ENCODE peak calls at places on chromosome 15, in four cellular contexts. One of them, this sample, is unnamed.

GRCh38 chr15:69628256-69629093 is 175.9 kb downstream of the RPLP1 start:
- DNase-seq in NCI-H345: peak; percentile 25
- DNase-seq in activated CD8-positive, alpha-beta memory T cell treated with anti-CD3 and anti-CD28 coated beads for 48 hours: no peak
- DNase-seq in fibroblast of lung: no peak
- DNase-seq in this sample: no peak

GRCh38 chr15:100759698-100760356 is 119.8 kb upstream of the ALDH1A3 start:
- DNase-seq in NCI-H345: no peak
- DNase-seq in activated CD8-positive, alpha-beta memory T cell treated with anti-CD3 and anti-CD28 coated beads for 48 hours: no peak
- DNase-seq in fibroblast of lung: peak; percentile 75
- DNase-seq in this sample: peak; percentile 57

GRCh38 chr15:101024111-101024695 is 105.0 kb downstream of the LRRK1 start:
- DNase-seq in NCI-H345: no peak
- DNase-seq in activated CD8-positive, alpha-beta memory T cell treated with anti-CD3 and anti-CD28 coated beads for 48 hours: no peak
- DNase-seq in fibroblast of lung: peak; percentile 84
- DNase-seq in this sample: peak; percentile 84

GRCh38 chr15:59611277-59612260 is at the start of gene GCNT3:
- DNase-seq in NCI-H345: no peak
- DNase-seq in activated CD8-positive, alpha-beta memory T cell treated with anti-CD3 and anti-CD28 coated beads for 48 hours: no peak
- DNase-seq in fibroblast of lung: peak; percentile 8
- DNase-seq in this sample: peak; percentile 30

GRCh38 chr15:48493084-48493762 is 152.3 kb downstream of the FBN1 start:
- DNase-seq in NCI-H345: no peak
- DNase-seq in activated CD8-positive, alpha-beta memory T cell treated with anti-CD3 and anti-CD28 coated beads for 48 hours: no peak
- DNase-seq in fibroblast of lung: peak; percentile 97
- DNase-seq in this sample: peak; percentile 66

GRCh38 chr15:90829942-90830440 is 38.4 kb upstream of the FURIN start:
- DNase-seq in NCI-H345: no peak
- DNase-seq in activated CD8-positive, alpha-beta memory T cell treated with anti-CD3 and anti-CD28 coated beads for 48 hours: no peak
- DNase-seq in fibroblast of lung: no peak
- DNase-seq in this sample: no peak

GRCh38 chr15:58458076-58458475 is 26.3 kb downstream of the LIPC start:
- DNase-seq in NCI-H345: no peak
- DNase-seq in activated CD8-positive, alpha-beta memory T cell treated with anti-CD3 and anti-CD28 coated beads for 48 hours: no peak
- DNase-seq in fibroblast of lung: no peak
- DNase-seq in this sample: no peak

GRCh38 chr15:50315814-50316630 is 39.0 kb downstream of the GABPB1 start:
- DNase-seq in NCI-H345: peak; percentile 12
- DNase-seq in activated CD8-positive, alpha-beta memory T cell treated with anti-CD3 and anti-CD28 coated beads for 48 hours: no peak
- DNase-seq in fibroblast of lung: peak; percentile 40
- DNase-seq in this sample: peak; percentile 17

GRCh38 chr15:95669146-95669922 is 661.2 kb upstream of the NR2F2 start:
- DNase-seq in NCI-H345: peak; percentile 27
- DNase-seq in activated CD8-positive, alpha-beta memory T cell treated with anti-CD3 and anti-CD28 coated beads for 48 hours: no peak
- DNase-seq in fibroblast of lung: no peak
- DNase-seq in this sample: peak; percentile 20

GRCh38 chr15:51620647-51621046 is 1.9 kb downstream of the DMXL2 start:
- DNase-seq in NCI-H345: peak; percentile 6
- DNase-seq in activated CD8-positive, alpha-beta memory T cell treated with anti-CD3 and anti-CD28 coated beads for 48 hours: no peak
- DNase-seq in fibroblast of lung: no peak
- DNase-seq in this sample: no peak

GRCh38 chr15:100438570-100438969 is 90.2 kb downstream of the CERS3 start:
- DNase-seq in NCI-H345: peak; percentile 91
- DNase-seq in activated CD8-positive, alpha-beta memory T cell treated with anti-CD3 and anti-CD28 coated beads for 48 hours: no peak
- DNase-seq in fibroblast of lung: peak; percentile 12
- DNase-seq in this sample: no peak

GRCh38 chr15:63172376-63173115 is 15.3 kb upstream of the RPS27L start:
- DNase-seq in NCI-H345: no peak
- DNase-seq in activated CD8-positive, alpha-beta memory T cell treated with anti-CD3 and anti-CD28 coated beads for 48 hours: no peak
- DNase-seq in fibroblast of lung: no peak
- DNase-seq in this sample: no peak

GRCh38 chr15:82789491-82789890 is 16.4 kb downstream of the FSD2 start:
- DNase-seq in NCI-H345: no peak
- DNase-seq in activated CD8-positive, alpha-beta memory T cell treated with anti-CD3 and anti-CD28 coated beads for 48 hours: no peak
- DNase-seq in fibroblast of lung: peak; percentile 20
- DNase-seq in this sample: peak; percentile 38

GRCh38 chr15:100261302-100262240 is 80.2 kb downstream of the ADAMTS17 start:
- DNase-seq in NCI-H345: no peak
- DNase-seq in activated CD8-positive, alpha-beta memory T cell treated with anti-CD3 and anti-CD28 coated beads for 48 hours: no peak
- DNase-seq in fibroblast of lung: no peak
- DNase-seq in this sample: no peak

GRCh38 chr15:66761723-66762595 is 59.9 kb downstream of the SMAD6 start:
- DNase-seq in NCI-H345: no peak
- DNase-seq in activated CD8-positive, alpha-beta memory T cell treated with anti-CD3 and anti-CD28 coated beads for 48 hours: no peak
- DNase-seq in fibroblast of lung: peak; percentile 55
- DNase-seq in this sample: no peak

GRCh38 chr15:78085928-78086327 is 6.4 kb upstream of the SH2D7 start:
- DNase-seq in NCI-H345: no peak
- DNase-seq in activated CD8-positive, alpha-beta memory T cell treated with anti-CD3 and anti-CD28 coated beads for 48 hours: no peak
- DNase-seq in fibroblast of lung: peak; percentile 78
- DNase-seq in this sample: no peak

GRCh38 chr15:69175536-69175935 is 15.1 kb downstream of the GLCE start:
- DNase-seq in NCI-H345: no peak
- DNase-seq in activated CD8-positive, alpha-beta memory T cell treated with anti-CD3 and anti-CD28 coated beads for 48 hours: no peak
- DNase-seq in fibroblast of lung: no peak
- DNase-seq in this sample: no peak

GRCh38 chr15:81105521-81105920 is 28.5 kb upstream of the CFAP161 start:
- DNase-seq in NCI-H345: no peak
- DNase-seq in activated CD8-positive, alpha-beta memory T cell treated with anti-CD3 and anti-CD28 coated beads for 48 hours: no peak
- DNase-seq in fibroblast of lung: no peak
- DNase-seq in this sample: no peak

GRCh38 chr15:83372434-83372873 is 74.7 kb upstream of the SH3GL3 start:
- DNase-seq in NCI-H345: no peak
- DNase-seq in activated CD8-positive, alpha-beta memory T cell treated with anti-CD3 and anti-CD28 coated beads for 48 hours: no peak
- DNase-seq in fibroblast of lung: peak; percentile 47
- DNase-seq in this sample: peak; percentile 22